ENCODE peak calls at places on chromosomes 7 and 10, in six cellular contexts. Z, N, I, J, E and R are unnamed samples. For H3K9me3, the result is how much of the 10 kb centered on the place peaks cover.

GRCh38 chr10:21022821-21023220 is 125.7 kb upstream of the NEBL start:
- DNase-seq in Z (no peak), N (no peak), I (no peak), J (no peak), E (no peak), R (no peak)

GRCh38 chr10:117139581-117140524 is 1.8 kb upstream of the VAX1 start:
- DNase-seq in Z (no peak), N (no peak), I (no peak), J (no peak), E (no peak), R (no peak)

GRCh38 chr10:78478919-78479318 is 445.3 kb downstream of the RPS24 start:
- DNase-seq in Z (no peak), N (no peak), I (no peak), J (no peak), E (no peak), R (no peak)

GRCh38 chr10:53601260-53601875 is 828.8 kb upstream of the MBL2 start:
- DNase-seq in Z (no peak), N (peak), I (no peak), J (no peak), E (no peak), R (no peak)

GRCh38 chr10:47020491-47020890 is 109.3 kb downstream of the PTPN20 start:
- DNase-seq in Z (no peak), N (no peak), I (peak), J (no peak), E (peak), R (no peak)

GRCh38 chr7:65325793-65326432 is 47.7 kb upstream of the ZNF92 start:
- DNase-seq in Z (no peak), N (no peak), I (no peak), J (no peak), E (no peak), R (no peak)

GRCh38 chr7:107828540-107828939 is 25.5 kb upstream of the SLC26A3 start:
- DNase-seq in Z (no peak), N (no peak), I (no peak), J (no peak), E (no peak), R (no peak)

GRCh38 chr10:54940418-54940817 is 139.4 kb upstream of the PCDH15 start:
- DNase-seq in Z (no peak), N (no peak), I (no peak), J (no peak), E (no peak), R (no peak)

GRCh38 chr10:57948796-57949195 is 318.9 kb downstream of the IPMK start:
- DNase-seq in Z (no peak), N (no peak), I (no peak), J (no peak), E (no peak), R (no peak)

GRCh38 chr10:79387974-79388850 is 40.9 kb downstream of the PPIF start:
- DNase-seq in Z (no peak), N (no peak), I (no peak), J (no peak), E (peak), R (peak)

GRCh38 chr7:123191132-123191531 is 8.6 kb downstream of the SLC13A1 start:
- DNase-seq in Z (no peak), N (peak), I (no peak), J (no peak), E (no peak), R (no peak)

GRCh38 chr7:129401968-129402860 is 32.0 kb upstream of the STRIP2 start:
- DNase-seq in Z (no peak), N (no peak), I (no peak), J (no peak), E (no peak), R (no peak)

GRCh38 chr7:104791065-104791464 is 222.9 kb upstream of the KMT2E start:
- DNase-seq in Z (peak), N (no peak), I (no peak), J (no peak), E (no peak), R (no peak)

GRCh38 chr7:46003161-46003560 is 82.1 kb upstream of the IGFBP3 start:
- DNase-seq in Z (no peak), N (no peak), I (no peak), J (no peak), E (no peak), R (no peak)

GRCh38 chr7:87220026-87220733 is 648 bp upstream of the TMEM243 start:
- DNase-seq in Z (peak), N (peak), I (peak), J (peak), E (peak), R (peak)

GRCh38 chr10:102419561-102420442 is 834 bp upstream of the FBXL15 start:
- DNase-seq in Z (peak), N (peak), I (peak), J (peak), E (no peak), R (peak)

GRCh38 chr10:12834721-12835120 is 166.8 kb downstream of the CCDC3 start:
- DNase-seq in Z (no peak), N (no peak), I (no peak), J (no peak), E (no peak), R (no peak)

GRCh38 chr7:71637578-71637977 is 505.6 kb downstream of the GALNT17 start:
- DNase-seq in Z (no peak), N (no peak), I (no peak), J (no peak), E (no peak), R (no peak)

GRCh38 chr10:112271982-112272381 is 11.2 kb upstream of the TECTB start:
- DNase-seq in Z (no peak), N (no peak), I (no peak), J (no peak), E (no peak), R (no peak)

GRCh38 chr10:44386546-44387052 is 1.7 kb upstream of the CXCL12 start:
- DNase-seq in Z (peak), N (peak), I (peak), J (no peak), E (peak), R (peak)

GRCh38 chr10:113735913-113736312 is 15.6 kb upstream of the PLEKHS1 start:
- DNase-seq in Z (no peak), N (peak), I (no peak), J (no peak), E (no peak), R (no peak)

GRCh38 chr7:94698275-94698674 is 42.3 kb upstream of the SGCE start:
- DNase-seq in Z (no peak), N (peak), I (no peak), J (peak), E (no peak), R (no peak)

GRCh38 chr10:35884657-35885071 is 242.6 kb upstream of the FZD8 start:
- DNase-seq in Z (no peak), N (peak), I (no peak), J (no peak), E (no peak), R (no peak)

GRCh38 chr10:4083509-4084003 is 298.5 kb upstream of the KLF6 start:
- DNase-seq in Z (peak), N (peak), I (no peak), J (no peak), E (no peak), R (no peak)

GRCh38 chr7:34158311-34158710 is 253.0 kb downstream of the BMPER start:
- DNase-seq in Z (no peak), N (no peak), I (no peak), J (no peak), E (peak), R (peak)

GRCh38 chr10:133338080-133339071 is 1.7 kb upstream of the CALY start:
- DNase-seq in Z (no peak), N (no peak), I (no peak), J (no peak), E (no peak), R (no peak)

GRCh38 chr10:133334495-133335237 is 2.0 kb downstream of the CALY start:
- DNase-seq in Z (no peak), N (no peak), I (peak), J (no peak), E (no peak), R (peak)

GRCh38 chr10:133336131-133337078 is at the start of gene CALY:
- DNase-seq in Z (no peak), N (no peak), I (peak), J (no peak), E (no peak), R (peak)

GRCh38 chr10:133335238-133336122 is 1.2 kb downstream of the CALY start:
- DNase-seq in Z (peak), N (peak), I (peak), J (no peak), E (no peak), R (peak)

GRCh38 chr10:133337079-133337725 is 506 bp upstream of the CALY start:
- DNase-seq in Z (no peak), N (no peak), I (no peak), J (no peak), E (no peak), R (no peak)
- H3K9me3 ChIP-seq in Z (under half), N (under half), I (under half), J (under half), E (under half), R (under half)

DNA sequence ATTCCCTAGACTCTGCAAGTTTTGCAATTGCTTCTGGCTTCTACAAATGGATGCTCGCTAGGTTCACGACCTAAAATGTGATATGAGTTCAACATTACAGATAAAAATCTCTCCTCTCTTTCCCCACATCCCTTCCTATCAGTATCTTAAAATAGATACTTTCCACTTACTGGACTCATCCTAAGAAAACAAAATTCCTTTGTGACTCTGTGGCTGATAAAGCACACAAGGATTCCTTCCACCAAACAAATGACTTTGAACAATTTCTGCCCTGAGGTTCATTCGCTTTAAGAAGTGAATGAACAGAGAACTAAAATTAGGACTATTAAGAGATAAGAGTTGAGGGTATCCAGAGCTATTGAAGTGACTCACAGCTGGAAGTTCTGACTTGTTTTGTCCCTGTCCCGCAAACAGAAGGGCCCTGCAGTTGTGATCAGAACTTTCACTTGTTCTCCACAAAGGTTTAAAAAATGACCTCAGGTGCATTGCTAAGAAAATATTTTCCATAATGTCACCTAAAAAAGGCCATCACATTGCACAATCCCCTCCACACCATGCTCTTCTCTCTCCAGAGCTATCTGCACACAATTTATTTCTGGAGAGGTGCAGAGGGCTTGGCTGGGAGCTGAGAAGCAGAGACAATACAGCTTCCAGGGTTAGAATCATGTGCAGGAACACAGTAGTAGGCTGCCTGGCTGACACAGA is 96.1 kb downstream of the PIP4K2A start:
- DNase-seq in Z (no peak), N (no peak), I (no peak), J (no peak), E (no peak), R (no peak)
- H3K4me3 ChIP-seq in Z (no peak), N (no peak), I (no peak), J (no peak), E (no peak), R (no peak)

GRCh38 chr7:68938151-68938550 is 660.1 kb upstream of the AUTS2 start:
- DNase-seq in Z (no peak), N (no peak), I (no peak), J (no peak), E (no peak), R (no peak)
- H3K9me3 ChIP-seq in Z (under half), N (under half), I (under half), J (under half), E (under half), R (under half)

GRCh38 chr10:70319824-70320223 is 36.0 kb upstream of the NPFFR1 start:
- DNase-seq in Z (no peak), N (no peak), I (no peak), J (no peak), E (no peak), R (no peak)

GRCh38 chr10:70315815-70316214 is 32.0 kb upstream of the NPFFR1 start:
- DNase-seq in Z (no peak), N (no peak), I (no peak), J (peak), E (no peak), R (no peak)

GRCh38 chr10:70317272-70317942 is 33.6 kb upstream of the NPFFR1 start:
- DNase-seq in Z (no peak), N (no peak), I (no peak), J (no peak), E (no peak), R (no peak)

GRCh38 chr10:70319183-70319582 is 35.4 kb upstream of the NPFFR1 start:
- DNase-seq in Z (no peak), N (no peak), I (no peak), J (no peak), E (no peak), R (no peak)

GRCh38 chr10:70317943-70318318 is 34.1 kb upstream of the NPFFR1 start:
- DNase-seq in Z (no peak), N (no peak), I (no peak), J (no peak), E (no peak), R (no peak)
- H3K4me3 ChIP-seq in Z (no peak), N (no peak), I (no peak), J (no peak), E (no peak), R (no peak)

DNA sequence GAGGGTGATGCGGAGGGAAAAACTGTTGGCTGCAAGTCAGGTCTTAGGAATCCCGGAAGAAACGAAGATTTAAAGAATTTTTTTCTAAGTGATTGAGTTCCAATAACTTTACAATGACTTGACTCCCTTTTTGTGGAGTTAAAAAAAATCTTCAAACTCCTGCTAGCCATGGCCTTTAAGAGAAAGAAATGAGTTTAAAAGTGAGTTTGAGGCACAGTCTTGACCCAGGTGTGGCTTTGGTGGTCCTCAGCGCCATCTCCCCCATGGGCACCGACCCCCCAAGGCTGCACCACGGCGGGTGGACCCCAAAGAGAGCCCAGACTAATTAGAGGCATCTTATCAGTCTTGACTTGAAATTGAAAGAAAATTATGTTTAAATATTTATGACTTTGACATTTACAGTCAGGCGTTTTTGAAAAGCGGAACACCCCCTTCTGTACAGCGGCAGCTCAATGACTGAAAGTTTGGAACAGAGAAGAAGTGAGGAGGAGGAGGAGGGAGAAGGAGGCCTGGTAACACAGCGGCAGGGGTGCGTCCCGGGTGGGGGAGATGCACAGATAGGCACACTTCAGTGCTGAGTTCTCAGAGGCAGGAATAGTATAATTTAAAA is 349.6 kb downstream of the DNAJB6 start:
- DNase-seq in Z (no peak), N (no peak), I (peak), J (no peak), E (no peak), R (no peak)
- H3K9me3 ChIP-seq in Z (under half), N (under half), I (under half), J (under half), E (under half), R (under half)

GRCh38 chr7:158734861-158735260 is 30.3 kb upstream of the NCAPG2 start:
- DNase-seq in Z (no peak), N (no peak), I (no peak), J (no peak), E (no peak), R (no peak)
- H3K4me3 ChIP-seq in Z (no peak), N (no peak), I (no peak), J (no peak), E (no peak), R (no peak)